ENCODE peak calls at places on chromosomes 4 and X, in five cellular contexts. One of them, this sample, is unnamed.

GRCh38 chr4:53592686-53593641 is 1.7 kb upstream of the LNX1 start:
- DNase-seq in tibial artery: no peak
- DNase-seq in activated T-cell treated with anti-CD3 and anti-CD28 coated beads, Interleukin-2, amount 50 U/mL, for 24 hours: no peak
- DNase-seq in activated CD4-positive, alpha-beta T cell treated with anti-CD3 and anti-CD28 coated beads, Interleukin-2, amount 10 ng/mL, durations not matched to agents 7 days and 5 days: no peak
- DNase-seq in LoVo: peak
- DNase-seq in this sample: peak

GRCh38 chrX:50799531-50799961 is 14.4 kb downstream of the SHROOM4 start:
- DNase-seq in tibial artery: no peak
- DNase-seq in activated T-cell treated with anti-CD3 and anti-CD28 coated beads, Interleukin-2, amount 50 U/mL, for 24 hours: no peak
- DNase-seq in activated CD4-positive, alpha-beta T cell treated with anti-CD3 and anti-CD28 coated beads, Interleukin-2, amount 10 ng/mL, durations not matched to agents 7 days and 5 days: no peak
- DNase-seq in LoVo: no peak
- DNase-seq in this sample: peak

GRCh38 chrX:2484721-2485459 is 15.9 kb downstream of the DHRSX start:
- DNase-seq in tibial artery: peak
- DNase-seq in activated T-cell treated with anti-CD3 and anti-CD28 coated beads, Interleukin-2, amount 50 U/mL, for 24 hours: no peak
- DNase-seq in activated CD4-positive, alpha-beta T cell treated with anti-CD3 and anti-CD28 coated beads, Interleukin-2, amount 10 ng/mL, durations not matched to agents 7 days and 5 days: no peak
- DNase-seq in LoVo: no peak
- DNase-seq in this sample: no peak

GRCh38 chrX:78104447-78105176 is 564 bp downstream of the PGK1 start:
- DNase-seq in tibial artery: peak
- DNase-seq in activated T-cell treated with anti-CD3 and anti-CD28 coated beads, Interleukin-2, amount 50 U/mL, for 24 hours: peak
- DNase-seq in activated CD4-positive, alpha-beta T cell treated with anti-CD3 and anti-CD28 coated beads, Interleukin-2, amount 10 ng/mL, durations not matched to agents 7 days and 5 days: peak
- DNase-seq in LoVo: peak
- DNase-seq in this sample: peak

GRCh38 chr4:113447695-113448265 is 313.8 kb downstream of the CAMK2D start:
- DNase-seq in tibial artery: no peak
- DNase-seq in activated T-cell treated with anti-CD3 and anti-CD28 coated beads, Interleukin-2, amount 50 U/mL, for 24 hours: no peak
- DNase-seq in activated CD4-positive, alpha-beta T cell treated with anti-CD3 and anti-CD28 coated beads, Interleukin-2, amount 10 ng/mL, durations not matched to agents 7 days and 5 days: no peak
- DNase-seq in LoVo: no peak
- DNase-seq in this sample: no peak

GRCh38 chr4:114780205-114780604 is 181.6 kb downstream of the UGT8 start:
- DNase-seq in tibial artery: no peak
- DNase-seq in activated T-cell treated with anti-CD3 and anti-CD28 coated beads, Interleukin-2, amount 50 U/mL, for 24 hours: no peak
- DNase-seq in activated CD4-positive, alpha-beta T cell treated with anti-CD3 and anti-CD28 coated beads, Interleukin-2, amount 10 ng/mL, durations not matched to agents 7 days and 5 days: no peak
- DNase-seq in LoVo: peak
- DNase-seq in this sample: no peak

GRCh38 chr4:35559559-35560365 is 684.6 kb downstream of the ARAP2 start:
- DNase-seq in tibial artery: no peak
- DNase-seq in activated T-cell treated with anti-CD3 and anti-CD28 coated beads, Interleukin-2, amount 50 U/mL, for 24 hours: no peak
- DNase-seq in activated CD4-positive, alpha-beta T cell treated with anti-CD3 and anti-CD28 coated beads, Interleukin-2, amount 10 ng/mL, durations not matched to agents 7 days and 5 days: no peak
- DNase-seq in LoVo: no peak
- DNase-seq in this sample: no peak

GRCh38 chrX:34716322-34716721 is 59.2 kb upstream of the TMEM47 start:
- DNase-seq in tibial artery: no peak
- DNase-seq in activated T-cell treated with anti-CD3 and anti-CD28 coated beads, Interleukin-2, amount 50 U/mL, for 24 hours: no peak
- DNase-seq in activated CD4-positive, alpha-beta T cell treated with anti-CD3 and anti-CD28 coated beads, Interleukin-2, amount 10 ng/mL, durations not matched to agents 7 days and 5 days: no peak
- DNase-seq in LoVo: no peak
- DNase-seq in this sample: no peak

GRCh38 chr4:47538516-47538915 is 53.4 kb downstream of the ATP10D start:
- DNase-seq in tibial artery: no peak
- DNase-seq in activated T-cell treated with anti-CD3 and anti-CD28 coated beads, Interleukin-2, amount 50 U/mL, for 24 hours: no peak
- DNase-seq in activated CD4-positive, alpha-beta T cell treated with anti-CD3 and anti-CD28 coated beads, Interleukin-2, amount 10 ng/mL, durations not matched to agents 7 days and 5 days: no peak
- DNase-seq in LoVo: no peak
- DNase-seq in this sample: no peak

GRCh38 chr4:12961713-12962112 is 522.4 kb downstream of the RAB28 start:
- DNase-seq in tibial artery: no peak
- DNase-seq in activated T-cell treated with anti-CD3 and anti-CD28 coated beads, Interleukin-2, amount 50 U/mL, for 24 hours: no peak
- DNase-seq in activated CD4-positive, alpha-beta T cell treated with anti-CD3 and anti-CD28 coated beads, Interleukin-2, amount 10 ng/mL, durations not matched to agents 7 days and 5 days: no peak
- DNase-seq in LoVo: no peak
- DNase-seq in this sample: no peak

GRCh38 chr4:98318521-98318920 is 57.3 kb downstream of the RAP1GDS1 start:
- DNase-seq in tibial artery: no peak
- DNase-seq in activated T-cell treated with anti-CD3 and anti-CD28 coated beads, Interleukin-2, amount 50 U/mL, for 24 hours: no peak
- DNase-seq in activated CD4-positive, alpha-beta T cell treated with anti-CD3 and anti-CD28 coated beads, Interleukin-2, amount 10 ng/mL, durations not matched to agents 7 days and 5 days: no peak
- DNase-seq in LoVo: no peak
- DNase-seq in this sample: no peak

GRCh38 chrX:119218198-119218597 is 17.9 kb upstream of the PGRMC1 start:
- DNase-seq in tibial artery: no peak
- DNase-seq in activated T-cell treated with anti-CD3 and anti-CD28 coated beads, Interleukin-2, amount 50 U/mL, for 24 hours: no peak
- DNase-seq in activated CD4-positive, alpha-beta T cell treated with anti-CD3 and anti-CD28 coated beads, Interleukin-2, amount 10 ng/mL, durations not matched to agents 7 days and 5 days: no peak
- DNase-seq in LoVo: no peak
- DNase-seq in this sample: peak

GRCh38 chrX:44344194-44344593 is 722 bp upstream of the EFHC2 start:
- DNase-seq in tibial artery: no peak
- DNase-seq in activated T-cell treated with anti-CD3 and anti-CD28 coated beads, Interleukin-2, amount 50 U/mL, for 24 hours: peak
- DNase-seq in activated CD4-positive, alpha-beta T cell treated with anti-CD3 and anti-CD28 coated beads, Interleukin-2, amount 10 ng/mL, durations not matched to agents 7 days and 5 days: peak
- DNase-seq in LoVo: no peak
- DNase-seq in this sample: no peak

GRCh38 chrX:10040961-10041360 is 73.8 kb downstream of the CLDN34 start:
- DNase-seq in tibial artery: no peak
- DNase-seq in activated T-cell treated with anti-CD3 and anti-CD28 coated beads, Interleukin-2, amount 50 U/mL, for 24 hours: no peak
- DNase-seq in activated CD4-positive, alpha-beta T cell treated with anti-CD3 and anti-CD28 coated beads, Interleukin-2, amount 10 ng/mL, durations not matched to agents 7 days and 5 days: no peak
- DNase-seq in LoVo: no peak
- DNase-seq in this sample: no peak

GRCh38 chrX:39577976-39578962 is 519.5 kb downstream of the BCOR start:
- DNase-seq in tibial artery: no peak
- DNase-seq in activated T-cell treated with anti-CD3 and anti-CD28 coated beads, Interleukin-2, amount 50 U/mL, for 24 hours: peak
- DNase-seq in activated CD4-positive, alpha-beta T cell treated with anti-CD3 and anti-CD28 coated beads, Interleukin-2, amount 10 ng/mL, durations not matched to agents 7 days and 5 days: peak
- DNase-seq in LoVo: no peak
- DNase-seq in this sample: no peak

GRCh38 chrX:127313638-127314037 is 494.1 kb downstream of the PRR32 start:
- DNase-seq in tibial artery: no peak
- DNase-seq in activated T-cell treated with anti-CD3 and anti-CD28 coated beads, Interleukin-2, amount 50 U/mL, for 24 hours: no peak
- DNase-seq in activated CD4-positive, alpha-beta T cell treated with anti-CD3 and anti-CD28 coated beads, Interleukin-2, amount 10 ng/mL, durations not matched to agents 7 days and 5 days: no peak
- DNase-seq in LoVo: no peak
- DNase-seq in this sample: no peak

GRCh38 chr4:19803406-19803805 is 448.3 kb upstream of the SLIT2 start:
- DNase-seq in tibial artery: no peak
- DNase-seq in activated T-cell treated with anti-CD3 and anti-CD28 coated beads, Interleukin-2, amount 50 U/mL, for 24 hours: no peak
- DNase-seq in activated CD4-positive, alpha-beta T cell treated with anti-CD3 and anti-CD28 coated beads, Interleukin-2, amount 10 ng/mL, durations not matched to agents 7 days and 5 days: no peak
- DNase-seq in LoVo: no peak
- DNase-seq in this sample: no peak

GRCh38 chrX:152445926-152446325 is 5.2 kb downstream of the GABRA3 start:
- DNase-seq in tibial artery: no peak
- DNase-seq in activated T-cell treated with anti-CD3 and anti-CD28 coated beads, Interleukin-2, amount 50 U/mL, for 24 hours: no peak
- DNase-seq in activated CD4-positive, alpha-beta T cell treated with anti-CD3 and anti-CD28 coated beads, Interleukin-2, amount 10 ng/mL, durations not matched to agents 7 days and 5 days: no peak
- DNase-seq in LoVo: no peak
- DNase-seq in this sample: no peak

GRCh38 chr4:40749717-40750460 is at the start of gene NSUN7:
- DNase-seq in tibial artery: peak
- DNase-seq in activated T-cell treated with anti-CD3 and anti-CD28 coated beads, Interleukin-2, amount 50 U/mL, for 24 hours: peak
- DNase-seq in activated CD4-positive, alpha-beta T cell treated with anti-CD3 and anti-CD28 coated beads, Interleukin-2, amount 10 ng/mL, durations not matched to agents 7 days and 5 days: peak
- DNase-seq in LoVo: peak
- DNase-seq in this sample: peak

GRCh38 chrX:44306336-44306735 is 37.1 kb downstream of the EFHC2 start:
- DNase-seq in tibial artery: no peak
- DNase-seq in activated T-cell treated with anti-CD3 and anti-CD28 coated beads, Interleukin-2, amount 50 U/mL, for 24 hours: no peak
- DNase-seq in activated CD4-positive, alpha-beta T cell treated with anti-CD3 and anti-CD28 coated beads, Interleukin-2, amount 10 ng/mL, durations not matched to agents 7 days and 5 days: no peak
- DNase-seq in LoVo: peak
- DNase-seq in this sample: no peak

GRCh38 chr4:19961092-19961491 is 290.6 kb upstream of the SLIT2 start:
- DNase-seq in tibial artery: no peak
- DNase-seq in activated T-cell treated with anti-CD3 and anti-CD28 coated beads, Interleukin-2, amount 50 U/mL, for 24 hours: no peak
- DNase-seq in activated CD4-positive, alpha-beta T cell treated with anti-CD3 and anti-CD28 coated beads, Interleukin-2, amount 10 ng/mL, durations not matched to agents 7 days and 5 days: no peak
- DNase-seq in LoVo: no peak
- DNase-seq in this sample: no peak

This sample was measured in dermis blood vessel endothelial cell.